ENCODE peak calls at places on chromosomes 3 and 15, in seven cellular contexts. E, D, N, U, Z, C and B are unnamed samples. For H3K4me1, the result is how much of the 10 kb centered on the place peaks cover.

GRCh38 chr15:71146597-71146996 is 31.3 kb downstream of the THSD4 start:
- DNase-seq in E (no peak), D (no peak), N (no peak), U (no peak), Z (no peak), C (no peak), B (no peak)

GRCh38 chr3:170419301-170420087 is 826 bp downstream of the CLDN11 start:
- DNase-seq in E (peak), D (peak), N (peak), U (peak), Z (no peak), C (peak), B (no peak)

GRCh38 chr15:100926971-100927756 is 8.0 kb downstream of the LRRK1 start:
- DNase-seq in E (no peak), D (no peak), N (no peak), U (no peak), Z (peak), C (no peak), B (no peak)

GRCh38 chr3:29639621-29640290 is 358.9 kb downstream of the RBMS3 start:
- DNase-seq in E (no peak), D (peak), N (no peak), U (peak), Z (no peak), C (no peak), B (no peak)

GRCh38 chr15:69511015-69511414 is 58.4 kb downstream of the RPLP1 start:
- DNase-seq in E (no peak), D (no peak), N (no peak), U (no peak), Z (no peak), C (no peak), B (no peak)

GRCh38 chr3:188421151-188421821 is 267.3 kb downstream of the LPP start:
- DNase-seq in E (no peak), D (peak), N (no peak), U (peak), Z (peak), C (no peak), B (no peak)

GRCh38 chr15:78638658-78639314 is 2.2 kb downstream of the CHRNB4 start:
- DNase-seq in E (no peak), D (peak), N (peak), U (peak), Z (peak), C (peak), B (no peak)

GRCh38 chr3:157129782-157130137 is 30.2 kb downstream of the CCNL1 start:
- DNase-seq in E (no peak), D (peak), N (peak), U (peak), Z (no peak), C (no peak), B (peak)

GRCh38 chr3:20637729-20638128 is 451.7 kb upstream of the SGO1 start:
- DNase-seq in E (no peak), D (peak), N (no peak), U (no peak), Z (no peak), C (no peak), B (no peak)
- H3K4me1 ChIP-seq in E (under half), D (under half), N (under half), U (under half), Z (under half), C (under half), B (under half)

GRCh38 chr3:105811518-105812193 is 57.2 kb downstream of the CBLB start:
- DNase-seq in E (no peak), D (no peak), N (no peak), U (no peak), Z (no peak), C (no peak), B (no peak)
- H3K4me1 ChIP-seq in E (under half), D (under half), N (under half), U (under half), Z (under half), C (under half), B (under half)

DNA sequence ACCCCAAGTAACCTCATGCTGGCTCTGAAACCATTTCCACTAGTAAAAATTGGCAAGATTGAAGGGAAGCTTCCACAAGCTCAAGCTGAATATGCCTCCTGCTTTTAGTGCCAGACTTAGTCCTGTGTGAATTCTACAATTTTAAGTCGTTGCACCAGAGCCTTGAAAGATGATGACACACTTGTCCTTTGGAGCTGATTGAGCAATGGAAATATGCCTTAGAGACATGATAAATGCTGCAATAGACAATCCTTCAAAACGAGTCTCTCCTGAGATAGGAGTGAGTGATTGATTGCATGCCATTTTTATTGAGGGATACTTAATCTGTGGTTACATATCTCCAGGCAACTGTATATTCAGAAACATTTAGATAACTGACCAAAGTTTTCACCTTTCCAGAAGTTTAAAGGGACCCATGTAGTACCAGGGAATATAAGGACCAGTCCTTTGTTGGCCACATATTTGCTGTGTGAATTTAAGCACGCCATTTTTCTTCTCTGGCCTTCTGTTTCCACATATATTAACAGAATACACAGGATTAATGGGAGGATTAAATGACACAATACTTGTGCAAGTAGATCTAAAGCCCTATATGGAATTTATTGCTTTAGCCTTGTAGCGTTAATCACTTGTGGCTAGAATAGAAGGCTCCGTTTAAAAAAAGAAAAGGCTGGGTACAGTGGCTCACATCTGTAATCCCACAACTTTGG is 65.1 kb downstream of the PPARG start:
- DNase-seq in E (no peak), D (no peak), N (no peak), U (no peak), Z (no peak), C (no peak), B (no peak)
- H3K4me1 ChIP-seq in E (under half), D (under half), N (under half), U (under half), Z (under half), C (under half), B (under half)

GRCh38 chr3:46285931-46286330 is 43.7 kb downstream of the CCR3 start:
- DNase-seq in E (no peak), D (no peak), N (no peak), U (no peak), Z (no peak), C (no peak), B (no peak)
- H3K4me1 ChIP-seq in E (under half), D (under half), N (under half), U (under half), Z (under half), C (under half), B (under half)

GRCh38 chr15:74399511-74400312 is 32.3 kb upstream of the CYP11A1 start:
- DNase-seq in E (no peak), D (peak), N (no peak), U (no peak), Z (peak), C (no peak), B (no peak)
- H3K4me1 ChIP-seq in E (under half), D (under half), N (under half), U (under half), Z (half or more), C (under half), B (under half)

GRCh38 chr3:49807427-49808114 is 4.5 kb downstream of the INKA1 start:
- DNase-seq in E (no peak), D (no peak), N (no peak), U (peak), Z (peak), C (no peak), B (no peak)

GRCh38 chr3:49813497-49814174 is at the start of gene UBA7:
- DNase-seq in E (peak), D (peak), N (no peak), U (peak), Z (no peak), C (peak), B (peak)

GRCh38 chr3:49812916-49813496 is 747 bp downstream of the UBA7 start:
- DNase-seq in E (no peak), D (no peak), N (no peak), U (no peak), Z (no peak), C (no peak), B (no peak)
- H3K4me1 ChIP-seq in E (under half), D (under half), N (under half), U (under half), Z (under half), C (under half), B (under half)

GRCh38 chr3:53167418-53168174 is 6.6 kb downstream of the PRKCD start:
- DNase-seq in E (no peak), D (peak), N (peak), U (no peak), Z (peak), C (no peak), B (no peak)

GRCh38 chr3:53170325-53171108 is 9.5 kb downstream of the PRKCD start:
- DNase-seq in E (no peak), D (no peak), N (no peak), U (no peak), Z (peak), C (no peak), B (peak)

GRCh38 chr3:53168175-53168923 is 7.3 kb downstream of the PRKCD start:
- DNase-seq in E (no peak), D (no peak), N (peak), U (no peak), Z (no peak), C (no peak), B (peak)

GRCh38 chr3:53169832-53170324 is 8.9 kb downstream of the PRKCD start:
- DNase-seq in E (no peak), D (no peak), N (no peak), U (no peak), Z (no peak), C (no peak), B (no peak)

GRCh38 chr3:53169045-53169831 is 8.2 kb downstream of the PRKCD start:
- DNase-seq in E (no peak), D (no peak), N (peak), U (no peak), Z (peak), C (no peak), B (no peak)
- H3K4me1 ChIP-seq in E (under half), D (under half), N (under half), U (under half), Z (half or more), C (under half), B (under half)

GRCh38 chr3:172478116-172478515 is 29.9 kb upstream of the GHSR start:
- DNase-seq in E (no peak), D (no peak), N (no peak), U (no peak), Z (no peak), C (no peak), B (no peak)
- H3K4me1 ChIP-seq in E (under half), D (under half), N (under half), U (under half), Z (under half), C (under half), B (under half)